ENCODE peak calls at places on chromosomes 3 and 15, in four cellular contexts. C is DND-41, B is tibial artery, G is heart right ventricle. N is an unnamed sample.

GRCh38 chr15:70023064-70023768 is 74.5 kb downstream of the TLE3 start:
- DNase-seq in C (peak; percentile 32), B (peak; percentile 44), G (no peak), N (no peak)

GRCh38 chr15:50330921-50331320 is 24.1 kb downstream of the GABPB1 start:
- DNase-seq in C (no peak), B (no peak), G (no peak), N (no peak)

GRCh38 chr3:23198801-23199200 is 4.3 kb upstream of the UBE2E2 start:
- DNase-seq in C (no peak), B (no peak), G (no peak), N (no peak)

GRCh38 chr3:59046839-59047238 is 3.0 kb downstream of the CFAP20DC start:
- DNase-seq in C (no peak), B (no peak), G (no peak), N (no peak)

GRCh38 chr3:163508212-163508611 is 1570.1 kb downstream of the SI start:
- DNase-seq in C (no peak), B (no peak), G (no peak), N (no peak)

GRCh38 chr3:115975353-115975752 is 352.0 kb downstream of the GAP43 start:
- DNase-seq in C (no peak), B (no peak), G (no peak), N (no peak)

GRCh38 chr3:161016417-161017313 is 88.5 kb downstream of the B3GALNT1 start:
- DNase-seq in C (no peak), B (no peak), G (no peak), N (no peak)

GRCh38 chr15:90816401-90817116 is 51.8 kb upstream of the FURIN start:
- DNase-seq in C (no peak), B (no peak), G (no peak), N (no peak)

GRCh38 chr3:171646357-171647133 is 163.7 kb downstream of the PLD1 start:
- DNase-seq in C (no peak), B (no peak), G (no peak), N (no peak)

GRCh38 chr3:150729682-150730360 is 26.1 kb upstream of the ERICH6 start:
- DNase-seq in C (no peak), B (no peak), G (no peak), N (no peak)
- H3K4me3 ChIP-seq in C (no peak overlapping the region), B (no peak overlapping the region), G (no peak overlapping the region), N (no peak overlapping the region)

DNA sequence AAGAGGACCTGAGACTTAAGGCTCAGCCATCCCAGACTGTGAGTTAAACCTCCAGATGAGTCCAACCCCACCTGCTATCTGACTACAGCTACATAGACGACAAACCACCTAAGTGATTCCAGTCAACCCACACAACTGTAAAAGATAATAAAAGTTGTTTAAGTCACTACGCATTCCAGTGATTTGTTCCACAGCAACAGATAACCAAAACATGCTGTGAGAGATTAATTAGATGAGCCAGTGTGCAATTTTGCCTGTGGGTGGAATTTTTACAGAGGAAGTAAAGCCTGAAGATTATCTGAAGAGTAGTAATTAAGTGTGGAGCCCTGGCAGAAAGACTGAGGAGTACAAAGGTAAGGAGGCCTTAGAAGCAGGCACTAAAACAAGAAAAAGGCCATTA is 5.4 kb downstream of the BTBD1 start:
- DNase-seq in C (no peak), B (no peak), G (no peak), N (no peak)
- H3K4me1 ChIP-seq in C (peaks cover 52% of the 10 kb centered on the region), B (no peaks in the 10 kb centered on the region), G (peaks cover 14% of the 10 kb centered on the region), N (peaks cover 4% of the 10 kb centered on the region)

DNA sequence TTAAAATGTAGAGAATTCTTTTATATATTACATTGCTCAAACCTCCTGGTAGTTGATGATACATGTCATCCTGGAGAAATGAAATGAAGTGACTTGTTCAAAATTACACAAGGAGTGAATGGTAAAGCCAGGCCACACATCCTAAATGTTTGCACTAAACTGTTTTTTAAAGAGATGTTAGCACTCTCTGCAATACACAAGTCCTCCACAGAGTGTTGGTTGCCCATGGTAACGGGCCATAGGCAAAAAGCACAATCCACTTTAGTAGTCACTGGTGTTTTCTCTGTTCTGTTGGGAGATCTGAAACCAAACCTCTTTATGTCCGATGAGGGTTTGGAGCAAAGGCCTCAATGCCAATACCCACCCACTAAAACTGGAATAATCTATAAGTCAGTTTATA is 907.4 kb downstream of the NTRK3 start:
- DNase-seq in C (no peak), B (no peak), G (no peak), N (no peak)
- TF ChIP-seq CTCF in C (no peak), B (no peak), G (no peak), N (no peak)

DNA sequence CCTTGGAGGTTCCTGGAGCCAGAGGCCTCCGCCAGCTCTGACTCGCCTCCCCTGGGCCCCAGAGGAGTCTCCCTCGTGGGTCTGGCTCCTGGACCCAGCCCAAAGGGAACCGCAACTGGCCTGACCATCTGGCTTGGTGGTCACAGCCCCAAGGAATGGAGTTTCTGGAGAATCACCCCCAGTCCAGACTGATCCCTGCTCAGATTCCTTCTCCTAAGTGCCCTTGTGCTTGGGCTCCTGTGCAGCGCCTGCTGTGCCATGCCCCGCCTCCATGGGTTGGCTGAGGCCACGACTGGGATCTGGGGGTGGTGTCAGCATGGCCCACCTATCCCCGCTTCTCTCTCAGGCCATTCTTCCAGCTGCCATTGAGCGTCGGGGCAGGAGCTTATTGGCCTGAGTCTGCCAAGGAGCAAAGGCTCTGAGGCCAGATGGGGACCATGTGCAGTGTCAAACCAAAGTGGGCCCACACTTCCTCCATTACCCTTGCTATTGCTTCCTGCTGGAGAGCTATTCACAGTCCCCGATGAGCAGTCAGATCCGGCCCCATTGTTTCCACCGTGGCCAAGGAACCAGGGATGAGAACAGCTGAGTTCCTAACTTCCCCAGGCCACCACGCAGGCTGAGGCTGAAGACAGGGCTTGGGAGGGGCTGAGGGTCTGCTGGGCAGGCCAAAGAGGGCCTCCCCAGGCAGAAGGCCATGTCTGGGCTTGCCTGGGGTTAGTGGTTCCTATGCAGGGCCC is 19.0 kb downstream of the CSPG4 start:
- DNase-seq in C (no peak), B (no peak), G (no peak), N (no peak)
- H3K4me3 ChIP-seq in C (no peak overlapping the region), B (no peak overlapping the region), G (no peak overlapping the region), N (no peak overlapping the region)

GRCh38 chr3:152276688-152277087 is 8.0 kb downstream of the MBNL1 start:
- DNase-seq in C (no peak), B (no peak), G (no peak), N (no peak)
- H3K4me1 ChIP-seq in C (peaks cover 94% of the 10 kb centered on the region), B (no peaks in the 10 kb centered on the region), G (no peaks in the 10 kb centered on the region), N (no peaks in the 10 kb centered on the region)

GRCh38 chr3:175837962-175838361 is 978.8 kb downstream of the NAALADL2 start:
- DNase-seq in C (no peak), B (no peak), G (no peak), N (no peak)

GRCh38 chr3:175836622-175837021 is 977.5 kb downstream of the NAALADL2 start:
- DNase-seq in C (no peak), B (no peak), G (no peak), N (no peak)
- TF ChIP-seq CTCF in C (no peak), B (no peak), G (no peak), N (no peak)